ENCODE peak calls at places on chromosomes 2 and 18, in eight cellular contexts. E is IMR-90; J is DND-41; G is OCI-LY7; M is CD8-positive, alpha-beta T cell; N is ovary; Q is fibroblast of lung; R is mammary epithelial cell. U is an unnamed sample.

GRCh38 chr2:190511104-190511503 is 23.4 kb downstream of the NEMP2 start:
- DNase-seq in E (peak; percentile 57), J (no peak), G (peak; percentile 7), M (no peak), N (no peak), Q (peak; percentile 73), R (no peak), U (no peak)

GRCh38 chr2:157898591-157898996 is 22.5 kb upstream of the ACVR1 start:
- DNase-seq in E (peak; percentile 95), J (peak; percentile 35), G (no peak), M (peak; percentile 53), N (peak; percentile 64), Q (peak; percentile 92), R (peak; percentile 84), U (no peak)

GRCh38 chr2:195498839-195499490 is 158.1 kb upstream of the SLC39A10 start:
- DNase-seq in E (peak; percentile 74), J (no peak), G (no peak), M (no peak), N (no peak), Q (peak; percentile 45), R (no peak), U (no peak)

GRCh38 chr2:112175333-112175732 is 37.1 kb downstream of the FBLN7 start:
- DNase-seq in E (no peak), J (no peak), G (no peak), M (no peak), N (no peak), Q (no peak), R (no peak), U (no peak)

GRCh38 chr2:85997016-85997970 is 108.4 kb downstream of the POLR1A start:
- DNase-seq in E (peak; percentile 16), J (no peak), G (no peak), M (no peak), N (peak; percentile 47), Q (no peak), R (no peak), U (no peak)

GRCh38 chr2:152098798-152099654 is at the start of gene CACNB4:
- DNase-seq in E (no peak), J (no peak), G (no peak), M (no peak), N (peak; percentile 36), Q (peak; percentile 17), R (no peak), U (no peak)

GRCh38 chr18:24679062-24679461 is 218.6 kb downstream of the HRH4 start:
- DNase-seq in E (peak; percentile 11), J (no peak), G (no peak), M (no peak), N (no peak), Q (no peak), R (no peak), U (no peak)

GRCh38 chr2:22784586-22784985 is 600.4 kb upstream of the KLHL29 start:
- DNase-seq in E (no peak), J (no peak), G (no peak), M (no peak), N (no peak), Q (no peak), R (no peak), U (no peak)

GRCh38 chr2:173347305-173348168 is 7.1 kb upstream of the CDCA7 start:
- DNase-seq in E (no peak), J (no peak), G (no peak), M (no peak), N (no peak), Q (no peak), R (no peak), U (no peak)

GRCh38 chr2:150526006-150526405 is 38.5 kb upstream of the RND3 start:
- DNase-seq in E (no peak), J (no peak), G (no peak), M (no peak), N (no peak), Q (no peak), R (peak; percentile 41), U (no peak)

GRCh38 chr2:183081908-183082307 is 3.4 kb downstream of the DUSP19 start:
- DNase-seq in E (peak; percentile 20), J (no peak), G (no peak), M (no peak), N (no peak), Q (peak; percentile 41), R (peak; percentile 23), U (no peak)

GRCh38 chr2:225076125-225076524 is 33.9 kb upstream of the DOCK10 start:
- DNase-seq in E (peak; percentile 32), J (no peak), G (no peak), M (no peak), N (no peak), Q (no peak), R (no peak), U (no peak)

GRCh38 chr2:216163518-216163917 is 54.4 kb downstream of the XRCC5 start:
- DNase-seq in E (peak; percentile 69), J (no peak), G (no peak), M (no peak), N (no peak), Q (no peak), R (no peak), U (no peak)

GRCh38 chr2:48508461-48509124 is 21.4 kb upstream of the STON1 start:
- DNase-seq in E (peak; percentile 75), J (peak; percentile 21), G (no peak), M (no peak), N (no peak), Q (peak; percentile 54), R (no peak), U (no peak)

GRCh38 chr18:75043478-75043877 is 165.5 kb downstream of the PTGR3 start:
- DNase-seq in E (no peak), J (no peak), G (no peak), M (no peak), N (no peak), Q (no peak), R (no peak), U (no peak)

GRCh38 chr2:207160115-207160514 is 5.6 kb downstream of the KLF7 start:
- DNase-seq in E (peak; percentile 47), J (no peak), G (no peak), M (no peak), N (no peak), Q (peak; percentile 39), R (no peak), U (no peak)

GRCh38 chr2:112075490-112076260 is 20.6 kb downstream of the TMEM87B start:
- DNase-seq in E (peak; percentile 29), J (no peak), G (no peak), M (no peak), N (no peak), Q (no peak), R (peak; percentile 33), U (no peak)

GRCh38 chr2:120291464-120292311 is 39.0 kb downstream of the RALB start:
- DNase-seq in E (peak; percentile 49), J (peak; percentile 39), G (no peak), M (no peak), N (no peak), Q (no peak), R (peak; percentile 80), U (no peak)

GRCh38 chr2:99680946-99681345 is 191.1 kb upstream of the REV1 start:
- DNase-seq in E (peak; percentile 82), J (no peak), G (no peak), M (no peak), N (no peak), Q (peak; percentile 72), R (no peak), U (no peak)

GRCh38 chr2:55498582-55498981 is 20.9 kb upstream of the CFAP36 start:
- DNase-seq in E (no peak), J (no peak), G (no peak), M (no peak), N (no peak), Q (no peak), R (no peak), U (no peak)

GRCh38 chr2:40279001-40279400 is 172.9 kb downstream of the SLC8A1 start:
- DNase-seq in E (peak; percentile 24), J (no peak), G (peak; percentile 15), M (no peak), N (no peak), Q (peak; percentile 54), R (no peak), U (no peak)

GRCh38 chr2:225354281-225354774 is 45.2 kb upstream of the NYAP2 start:
- DNase-seq in E (peak; percentile 32), J (no peak), G (no peak), M (no peak), N (no peak), Q (no peak), R (no peak), U (no peak)

GRCh38 chr2:231393149-231394131 is 2.1 kb upstream of the B3GNT7 start:
- DNase-seq in E (no peak), J (peak; percentile 36), G (peak; percentile 93), M (peak; percentile 32), N (peak; percentile 41), Q (no peak), R (no peak), U (no peak)
- H3K4me3 ChIP-seq in E (no peak overlapping the region), J (no peak overlapping the region), G (peak overlapping the region; percentile 79), M (no peak overlapping the region), N (no peak overlapping the region), Q (no peak overlapping the region), R (no peak overlapping the region), U (no peak overlapping the region)

GRCh38 chr2:133523406-133523805 is 44.9 kb downstream of the NCKAP5 start:
- DNase-seq in E (peak; percentile 70), J (no peak), G (no peak), M (no peak), N (no peak), Q (no peak), R (no peak), U (no peak)
- H3K4me1 ChIP-seq in E (peaks cover 15% of the 10 kb centered on the region), J (no peaks in the 10 kb centered on the region), G (no peaks in the 10 kb centered on the region), M (no peaks in the 10 kb centered on the region), N (no peaks in the 10 kb centered on the region), Q (no peaks in the 10 kb centered on the region), R (no peaks in the 10 kb centered on the region), U (no peaks in the 10 kb centered on the region)

GRCh38 chr2:241858206-241859016 is at the start of gene PDCD1:
- DNase-seq in E (no peak), J (no peak), G (no peak), M (peak; percentile 69), N (peak; percentile 64), Q (no peak), R (no peak), U (no peak)
- H3K4me3 ChIP-seq in E (no peak within 1 kb of the TSS), J (no peak within 1 kb of the TSS), G (no peak within 1 kb of the TSS), M (peak within 1 kb of the TSS; percentile 24), N (peak within 1 kb of the TSS; percentile 16), Q (peak within 1 kb of the TSS; percentile 1), R (no peak within 1 kb of the TSS), U (peak within 1 kb of the TSS; percentile 52)

DNA sequence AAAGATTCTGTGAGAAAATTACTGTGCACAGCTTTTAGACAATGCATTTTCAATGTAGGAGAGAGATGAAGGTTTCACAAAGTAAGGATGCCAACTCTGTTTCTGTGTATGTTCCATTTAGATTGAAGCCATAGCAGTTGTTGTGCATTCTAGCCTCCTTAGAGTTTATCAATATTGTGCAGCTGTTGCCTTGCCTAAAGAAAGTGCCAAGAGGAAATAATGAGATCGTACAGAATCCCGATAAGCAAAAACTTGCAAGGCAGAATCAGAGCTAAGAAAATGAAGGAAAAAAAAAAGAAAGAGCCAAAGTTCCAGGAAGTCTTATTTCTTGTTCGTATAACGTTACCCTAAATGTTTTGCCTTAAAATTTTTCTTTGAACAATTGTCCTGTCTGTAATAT is 965.0 kb downstream of the DCDC2C start:
- DNase-seq in E (no peak), J (no peak), G (no peak), M (no peak), N (no peak), Q (no peak), R (no peak), U (no peak)
- H3K4me1 ChIP-seq in E (no peaks in the 10 kb centered on the region), J (peaks cover 7% of the 10 kb centered on the region), G (peaks cover 19% of the 10 kb centered on the region), M (no peaks in the 10 kb centered on the region), N (no peaks in the 10 kb centered on the region), Q (no peaks in the 10 kb centered on the region), R (no peaks in the 10 kb centered on the region), U (no peaks in the 10 kb centered on the region)